ENCODE peak calls at places on chromosomes 13 and 19, in ten cellular contexts. I is uterus, F is H1, R is heart left ventricle, D is upper lobe of left lung, P is Peyer's patch, W is ovary, T is A549, M is adrenal gland, X is testis. S is an unnamed sample.

GRCh38 chr13:95463516-95463915 is 89.0 kb upstream of the CLDN10 start:
- DNase-seq in T (peak), I (no peak), W (no peak), X (no peak), M (peak), F (no peak), D (no peak), P (no peak), R (no peak), S (no peak)

GRCh38 chr13:110137677-110138008 is 169.3 kb downstream of the COL4A1 start:
- DNase-seq in I (peak), W (no peak), D (no peak), R (no peak), M (peak), P (no peak), T (peak), F (no peak), X (peak), S (no peak)

GRCh38 chr13:40483601-40484000 is 182.8 kb downstream of the FOXO1 start:
- DNase-seq in D (peak), F (no peak), P (no peak), M (no peak), X (no peak), R (no peak), I (no peak), T (no peak), W (no peak), S (peak)

GRCh38 chr19:54518844-54519243 is 16.2 kb downstream of the LAIR2 start:
- DNase-seq in X (no peak), W (no peak), P (no peak), M (no peak), I (no peak), R (no peak), T (no peak), D (no peak), F (no peak), S (no peak)

GRCh38 chr13:98433654-98434053 is 143.3 kb downstream of the STK24 start:
- DNase-seq in R (no peak), M (no peak), F (no peak), T (no peak), I (no peak), P (no peak), X (no peak), W (no peak), D (no peak), S (no peak)

GRCh38 chr19:58394821-58395219 is 636 bp upstream of the RNF225 start:
- DNase-seq in W (no peak), D (peak), I (no peak), M (no peak), P (no peak), R (no peak), T (peak), F (no peak), X (no peak), S (no peak)

GRCh38 chr19:46197314-46198070 is 32.0 kb upstream of the IGFL1 start:
- DNase-seq in T (no peak), P (no peak), W (no peak), M (peak), F (no peak), D (no peak), R (no peak), X (no peak), I (no peak), S (no peak)

GRCh38 chr13:58852076-58852475 is 1220.5 kb downstream of the PCDH17 start:
- DNase-seq in T (no peak), D (no peak), W (no peak), P (no peak), M (no peak), R (no peak), I (no peak), X (no peak), F (no peak), S (no peak)

GRCh38 chr19:6103217-6103644 is 7.1 kb downstream of the RFX2 start:
- DNase-seq in M (peak), I (peak), W (peak), T (no peak), F (no peak), P (no peak), R (peak), D (no peak), X (peak), S (peak)

GRCh38 chr13:59906413-59907027 is 257.2 kb downstream of the DIAPH3 start:
- DNase-seq in R (no peak), I (no peak), X (no peak), F (no peak), M (no peak), T (peak), W (no peak), P (no peak), D (no peak), S (no peak)

GRCh38 chr19:1271528-1272422 is 2.6 kb downstream of the CIRBP start:
- DNase-seq in T (no peak), P (no peak), R (no peak), I (no peak), D (peak), W (peak), F (no peak), M (no peak), X (no peak), S (peak)

GRCh38 chr19:4717191-4717965 is 6.3 kb downstream of the DPP9 start:
- DNase-seq in W (no peak), I (no peak), T (peak), R (no peak), X (no peak), M (no peak), P (no peak), F (no peak), D (no peak), S (no peak)

GRCh38 chr13:78679329-78679728 is 20.4 kb upstream of the OBI1 start:
- DNase-seq in X (no peak), P (no peak), W (no peak), F (no peak), M (no peak), D (no peak), I (no peak), R (no peak), T (no peak), S (no peak)

GRCh38 chr19:56111601-56112312 is 9.3 kb downstream of the ZNF787 start:
- DNase-seq in F (no peak), R (no peak), P (peak), I (no peak), T (no peak), M (peak), X (peak), D (peak), W (no peak), S (no peak)

GRCh38 chr13:83216521-83217245 is 665.6 kb downstream of the SLITRK1 start:
- DNase-seq in P (no peak), W (no peak), R (no peak), T (no peak), D (no peak), X (no peak), M (no peak), I (no peak), F (no peak), S (no peak)

GRCh38 chr19:38183227-38183914 is 40.7 kb downstream of the DPF1 start:
- DNase-seq in P (no peak), D (peak), T (no peak), F (peak), M (peak), I (peak), X (peak), R (peak), W (peak), S (no peak)

GRCh38 chr13:93984070-93984469 is 495.4 kb downstream of the DCT start:
- DNase-seq in X (no peak), W (no peak), D (no peak), I (no peak), P (no peak), F (no peak), M (no peak), T (no peak), R (no peak), S (no peak)

GRCh38 chr19:15237759-15238638 is 5.8 kb upstream of the EPHX3 start:
- DNase-seq in D (no peak), T (no peak), M (no peak), I (no peak), R (no peak), P (no peak), W (no peak), F (no peak), X (no peak), S (no peak)

GRCh38 chr19:53873451-53874383 is 6.0 kb downstream of the MYADM start:
- DNase-seq in I (no peak), F (no peak), T (no peak), D (peak), W (no peak), M (no peak), R (peak), P (no peak), X (no peak), S (no peak)

DNA sequence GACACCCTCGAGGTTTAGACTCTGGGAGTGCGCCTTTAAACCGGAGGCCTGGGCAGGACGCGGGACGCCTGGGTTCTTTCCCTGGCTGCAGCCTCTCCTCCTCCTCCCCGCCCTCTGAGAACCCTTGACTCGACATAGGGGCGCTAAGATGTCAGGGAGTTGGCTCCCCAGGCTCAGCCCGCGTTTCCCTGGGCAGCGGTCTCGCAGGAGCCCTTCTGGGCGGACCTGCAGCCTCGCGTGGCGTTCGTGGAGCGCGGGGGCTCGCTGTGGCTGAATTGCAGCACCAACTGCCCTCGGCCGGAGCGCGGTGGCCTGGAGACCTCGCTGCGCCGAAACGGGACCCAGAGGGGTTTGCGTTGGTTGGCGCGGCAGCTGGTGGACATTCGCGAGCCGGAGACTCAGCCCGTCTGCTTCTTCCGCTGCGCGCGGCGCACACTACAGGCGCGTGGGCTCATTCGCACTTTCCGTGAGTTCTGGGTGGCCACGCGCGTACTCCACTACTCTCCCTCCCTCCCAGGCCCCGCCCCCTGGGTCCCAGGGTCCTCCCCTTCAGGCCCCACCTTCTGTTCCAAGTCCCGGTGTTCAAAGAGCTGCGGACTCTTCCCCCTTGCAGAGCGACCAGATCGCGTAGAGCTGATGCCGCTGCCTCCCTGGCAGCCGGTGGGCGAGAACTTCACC is 1.3 kb downstream of the ICAM5 start:
- DNase-seq in R (peak), P (peak), M (no peak), T (peak), F (no peak), I (no peak), W (peak), X (peak), D (peak), S (peak)
- H3K4me3 ChIP-seq in R (peak), P (peak), M (no peak), T (peak), F (peak), I (peak), W (peak), X (peak), D (peak), S (no peak)

DNA sequence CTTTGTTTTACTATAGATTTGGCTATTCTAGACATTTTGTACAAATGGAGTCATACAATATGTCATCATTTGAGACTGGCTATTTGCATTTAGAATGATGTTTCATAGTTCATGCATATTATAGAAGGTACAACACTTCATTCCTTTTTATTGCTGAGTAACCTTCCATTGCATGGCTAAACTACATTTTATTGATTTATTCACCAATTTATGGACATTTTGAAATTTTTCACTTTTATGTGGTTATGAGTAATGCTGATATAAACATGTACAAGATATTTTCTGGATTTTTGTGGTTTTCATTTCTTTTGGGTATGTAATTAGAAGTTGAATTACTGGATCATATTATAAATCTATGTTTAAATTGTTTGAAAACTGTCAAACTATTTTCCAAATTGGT is 710.3 kb upstream of the SLITRK5 start:
- DNase-seq in I (no peak), P (no peak), F (no peak), T (no peak), W (no peak), D (no peak), R (no peak), X (no peak), M (no peak), S (no peak)
- TF ChIP-seq POLR2A in I (no peak), P (no peak), F (no peak), T (no peak), W (no peak), D (no peak), R (no peak), X (no peak), M (no peak), S (no peak)

GRCh38 chr13:70964124-70964523 is 855.9 kb upstream of the KLHL1 start:
- DNase-seq in T (peak), R (no peak), P (no peak), X (no peak), F (no peak), M (no peak), D (no peak), W (no peak), I (no peak), S (no peak)

GRCh38 chr13:70959376-70959775 is 851.1 kb upstream of the KLHL1 start:
- DNase-seq in D (no peak), P (no peak), F (no peak), X (no peak), I (no peak), T (no peak), M (no peak), W (no peak), R (no peak), S (no peak)

GRCh38 chr13:70960841-70961443 is 852.7 kb upstream of the KLHL1 start:
- DNase-seq in F (no peak), P (no peak), W (no peak), I (no peak), R (no peak), D (no peak), M (peak), X (no peak), T (peak), S (no peak)
- TF ChIP-seq CTCF in F (no peak), P (no peak), W (no peak), I (no peak), R (peak), D (no peak), M (peak), X (no peak), T (peak), S (no peak)

GRCh38 chr19:49663224-49663623 is 2.4 kb downstream of the IRF3 start:
- DNase-seq in W (no peak), P (no peak), X (no peak), T (no peak), R (no peak), M (no peak), D (peak), I (no peak), F (no peak), S (no peak)
- H3K4me3 ChIP-seq in W (no peak), P (no peak), X (no peak), T (no peak), R (no peak), M (no peak), D (no peak), I (no peak), F (no peak), S (no peak)

DNA sequence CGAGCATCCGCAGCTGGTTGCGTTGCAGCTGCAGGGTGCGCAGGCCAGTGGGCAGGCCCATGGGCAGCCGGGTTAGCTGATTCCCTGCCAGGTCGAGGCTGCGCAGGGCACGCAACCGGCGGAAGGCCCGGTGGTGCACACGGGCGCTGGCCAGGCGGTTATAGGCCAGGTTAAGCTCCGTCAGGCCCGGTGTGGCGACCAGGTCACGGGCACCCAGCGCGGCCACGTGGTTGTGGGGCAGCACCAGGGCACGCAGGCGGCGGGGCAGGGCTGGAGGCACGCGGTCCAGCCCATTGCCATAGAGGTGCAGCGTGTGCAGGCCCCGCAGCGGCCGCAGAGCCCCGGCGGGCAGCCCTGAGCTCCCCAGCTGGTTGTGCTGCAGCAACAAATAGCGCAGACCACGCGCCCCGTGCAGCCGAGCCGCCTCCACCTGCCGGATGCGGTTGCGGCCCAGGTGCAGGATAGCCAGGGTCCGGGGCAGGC is 5.3 kb downstream of the PODNL1 start:
- DNase-seq in P (peak), X (no peak), T (no peak), R (no peak), D (peak), F (no peak), W (no peak), M (no peak), I (no peak), S (no peak)
- TF ChIP-seq POLR2A in P (no peak), X (no peak), T (no peak), R (no peak), D (no peak), F (no peak), W (no peak), M (no peak), I (no peak), S (no peak)